ENCODE peak calls at places on chromosomes 6 and 20, in seven cellular contexts. K, X, U, I, O, Z and Q are unnamed samples.

GRCh38 chr6:89242574-89243330 is 25.6 kb upstream of the GABRR1 start:
- DNase-seq in K (peak), X (peak), U (no peak), I (peak), O (no peak), Z (no peak), Q (peak)

GRCh38 chr6:50905297-50905696 is 86.6 kb downstream of the TFAP2B start:
- DNase-seq in K (no peak), X (no peak), U (no peak), I (no peak), O (no peak), Z (no peak), Q (no peak)

GRCh38 chr6:44338228-44339122 is 4.0 kb upstream of the SPATS1 start:
- DNase-seq in K (peak), X (peak), U (peak), I (peak), O (peak), Z (no peak), Q (no peak)

GRCh38 chr6:28758046-28758817 is 165.6 kb downstream of the TRIM27 start:
- DNase-seq in K (peak), X (peak), U (no peak), I (peak), O (no peak), Z (no peak), Q (peak)

GRCh38 chr6:11536795-11537194 is 754 bp upstream of the TMEM170B start:
- DNase-seq in K (no peak), X (peak), U (no peak), I (no peak), O (no peak), Z (no peak), Q (no peak)

GRCh38 chr6:123016431-123017110 is 20.5 kb downstream of the CLVS2 start:
- DNase-seq in K (no peak), X (no peak), U (no peak), I (no peak), O (no peak), Z (no peak), Q (no peak)

GRCh38 chr6:97815413-97815812 is 532.4 kb upstream of the MMS22L start:
- DNase-seq in K (no peak), X (no peak), U (no peak), I (no peak), O (no peak), Z (no peak), Q (no peak)

GRCh38 chr6:83998021-83998584 is 35.5 kb upstream of the MRAP2 start:
- DNase-seq in K (no peak), X (no peak), U (no peak), I (no peak), O (no peak), Z (no peak), Q (no peak)

GRCh38 chr6:36616888-36617521 is 22.8 kb downstream of the SRSF3 start:
- DNase-seq in K (no peak), X (no peak), U (peak), I (no peak), O (peak), Z (peak), Q (no peak)

GRCh38 chr20:35091808-35092523 is 641 bp downstream of the TRPC4AP start:
- DNase-seq in K (no peak), X (peak), U (no peak), I (peak), O (no peak), Z (no peak), Q (no peak)

GRCh38 chr6:100430962-100431361 is 33.8 kb downstream of the SIM1 start:
- DNase-seq in K (no peak), X (no peak), U (no peak), I (no peak), O (no peak), Z (no peak), Q (no peak)

GRCh38 chr6:76752841-76753240 is 680.4 kb upstream of the IMPG1 start:
- DNase-seq in K (no peak), X (no peak), U (no peak), I (no peak), O (no peak), Z (no peak), Q (no peak)

GRCh38 chr6:34445313-34445860 is 19.5 kb upstream of the RPS10 start:
- DNase-seq in K (no peak), X (no peak), U (no peak), I (no peak), O (no peak), Z (no peak), Q (no peak)

GRCh38 chr6:83884523-83884922 is 25.0 kb downstream of the CYB5R4 start:
- DNase-seq in K (no peak), X (peak), U (no peak), I (peak), O (no peak), Z (no peak), Q (no peak)

GRCh38 chr20:33656010-33656782 is 5.9 kb upstream of the C20orf144 start:
- DNase-seq in K (no peak), X (no peak), U (no peak), I (no peak), O (no peak), Z (peak), Q (no peak)

GRCh38 chr6:126546771-126547170 is 206.9 kb downstream of the CENPW start:
- DNase-seq in K (no peak), X (no peak), U (no peak), I (no peak), O (no peak), Z (no peak), Q (no peak)

GRCh38 chr20:46631212-46631869 is 19.9 kb downstream of the SLC13A3 start:
- DNase-seq in K (no peak), X (peak), U (peak), I (peak), O (peak), Z (no peak), Q (no peak)

GRCh38 chr6:166657531-166657930 is 30.5 kb upstream of the RPS6KA2 start:
- DNase-seq in K (no peak), X (no peak), U (no peak), I (no peak), O (no peak), Z (no peak), Q (no peak)

GRCh38 chr6:122657601-122658000 is 47.4 kb downstream of the PKIB start:
- DNase-seq in K (no peak), X (no peak), U (no peak), I (no peak), O (no peak), Z (no peak), Q (no peak)

GRCh38 chr6:77015350-77015749 is 447.9 kb downstream of the HTR1B start:
- DNase-seq in K (no peak), X (no peak), U (no peak), I (no peak), O (no peak), Z (no peak), Q (no peak)

GRCh38 chr6:86943819-86944407 is 6.6 kb downstream of the HTR1E start:
- DNase-seq in K (no peak), X (no peak), U (no peak), I (no peak), O (peak), Z (no peak), Q (no peak)

GRCh38 chr6:138289739-138290138 is 71.4 kb upstream of the PBOV1 start:
- DNase-seq in K (no peak), X (peak), U (no peak), I (peak), O (peak), Z (no peak), Q (no peak)

GRCh38 chr6:40395066-40395697 is 192.0 kb downstream of the LRFN2 start:
- DNase-seq in K (no peak), X (no peak), U (no peak), I (no peak), O (peak), Z (no peak), Q (peak)

GRCh38 chr6:106377061-106377540 is 16.6 kb downstream of the CRYBG1 start:
- DNase-seq in K (no peak), X (no peak), U (no peak), I (no peak), O (no peak), Z (no peak), Q (no peak)

GRCh38 chr20:16518068-16518783 is 55.0 kb downstream of the KIF16B start:
- DNase-seq in K (no peak), X (peak), U (no peak), I (peak), O (peak), Z (no peak), Q (no peak)

GRCh38 chr20:62453186-62453808 is 22.5 kb downstream of the GATA5 start:
- DNase-seq in K (no peak), X (no peak), U (no peak), I (no peak), O (no peak), Z (no peak), Q (no peak)

GRCh38 chr6:25601797-25602679 is 50.0 kb upstream of the SCGN start:
- DNase-seq in K (no peak), X (peak), U (no peak), I (peak), O (no peak), Z (no peak), Q (no peak)

GRCh38 chr6:156686429-156686939 is 90.7 kb upstream of the ARID1B start:
- DNase-seq in K (no peak), X (no peak), U (peak), I (peak), O (peak), Z (peak), Q (no peak)

GRCh38 chr6:34476941-34477340 is 11.1 kb downstream of the PACSIN1 start:
- DNase-seq in K (no peak), X (no peak), U (no peak), I (no peak), O (no peak), Z (no peak), Q (no peak)

GRCh38 chr6:43455034-43455747 is at the start of gene DLK2:
- DNase-seq in K (no peak), X (peak), U (no peak), I (no peak), O (no peak), Z (no peak), Q (no peak)

GRCh38 chr6:136014454-136015421 is 163.2 kb downstream of the PDE7B start:
- DNase-seq in K (no peak), X (no peak), U (no peak), I (no peak), O (no peak), Z (no peak), Q (no peak)

DNA sequence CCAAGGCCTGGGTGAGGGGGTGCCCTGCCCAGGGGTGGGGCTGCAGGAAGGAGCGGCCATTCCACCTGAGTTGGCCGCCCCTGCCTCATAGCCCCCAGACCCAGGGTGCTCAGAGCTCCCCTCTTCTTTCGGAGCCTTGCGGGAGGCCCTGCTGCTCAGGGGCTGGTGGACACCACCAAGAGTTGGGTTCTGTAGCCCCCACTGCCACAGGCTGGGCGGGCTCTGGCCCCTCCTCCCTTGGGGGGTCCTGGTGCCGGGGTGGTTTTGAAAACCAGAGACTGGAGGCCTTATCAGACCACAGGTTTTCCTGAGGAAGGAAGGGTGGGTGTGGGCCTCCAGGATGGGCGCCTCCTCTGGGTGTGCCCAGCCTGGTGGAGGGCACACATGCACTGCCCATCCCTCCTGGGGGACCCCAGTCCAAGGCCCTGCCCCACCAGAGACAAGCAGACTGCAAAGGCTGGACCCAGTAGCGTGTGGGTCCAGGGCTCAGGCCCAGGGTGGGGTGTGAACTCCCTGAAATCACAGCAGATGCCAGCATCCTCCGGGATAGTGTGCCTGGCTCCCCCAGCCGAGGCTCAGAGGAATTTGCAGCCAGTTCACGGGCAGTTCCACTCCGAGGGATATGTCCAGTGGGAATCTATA is 13.4 kb upstream of the ZBTB46 start:
- DNase-seq in K (no peak), X (no peak), U (no peak), I (no peak), O (no peak), Z (no peak), Q (no peak)
- TF ChIP-seq EP300 in K (no peak), X (no peak), U (no peak), I (no peak), O (no peak), Z (no peak), Q (no peak)

DNA sequence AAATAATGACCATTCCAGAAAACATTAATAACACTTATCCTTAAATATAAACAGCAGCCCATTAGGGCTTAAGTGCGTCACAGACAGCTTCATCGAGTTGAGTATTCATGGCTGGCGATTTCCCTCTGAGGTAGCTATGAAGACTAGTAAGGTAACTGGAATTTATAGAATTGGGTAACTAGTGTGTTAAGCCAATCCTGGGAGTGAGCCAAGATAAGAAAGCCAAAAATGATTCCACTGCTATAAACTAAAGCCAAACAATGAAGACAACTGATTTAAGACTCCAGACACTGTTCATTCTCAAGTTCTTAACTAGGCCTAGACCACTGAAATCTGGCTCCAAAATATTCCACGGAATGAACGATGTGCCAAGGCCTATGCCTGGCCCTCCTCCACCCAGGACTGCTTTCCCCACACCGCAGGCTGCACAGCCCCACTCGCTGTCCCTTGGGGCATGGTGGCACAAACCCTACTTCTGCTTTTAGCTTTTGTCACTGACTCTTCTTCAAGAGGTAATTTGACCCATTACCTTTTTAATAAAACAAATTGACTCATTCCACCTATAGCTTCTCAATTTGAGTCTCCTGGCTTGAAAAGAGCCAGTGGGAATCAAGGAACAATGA is 66.0 kb downstream of the BLOC1S5 start:
- DNase-seq in K (no peak), X (no peak), U (no peak), I (no peak), O (no peak), Z (no peak), Q (no peak)
- TF ChIP-seq POLR2AphosphoS5 in K (no peak), X (no peak), U (no peak), I (no peak), O (no peak), Z (peak), Q (no peak)

DNA sequence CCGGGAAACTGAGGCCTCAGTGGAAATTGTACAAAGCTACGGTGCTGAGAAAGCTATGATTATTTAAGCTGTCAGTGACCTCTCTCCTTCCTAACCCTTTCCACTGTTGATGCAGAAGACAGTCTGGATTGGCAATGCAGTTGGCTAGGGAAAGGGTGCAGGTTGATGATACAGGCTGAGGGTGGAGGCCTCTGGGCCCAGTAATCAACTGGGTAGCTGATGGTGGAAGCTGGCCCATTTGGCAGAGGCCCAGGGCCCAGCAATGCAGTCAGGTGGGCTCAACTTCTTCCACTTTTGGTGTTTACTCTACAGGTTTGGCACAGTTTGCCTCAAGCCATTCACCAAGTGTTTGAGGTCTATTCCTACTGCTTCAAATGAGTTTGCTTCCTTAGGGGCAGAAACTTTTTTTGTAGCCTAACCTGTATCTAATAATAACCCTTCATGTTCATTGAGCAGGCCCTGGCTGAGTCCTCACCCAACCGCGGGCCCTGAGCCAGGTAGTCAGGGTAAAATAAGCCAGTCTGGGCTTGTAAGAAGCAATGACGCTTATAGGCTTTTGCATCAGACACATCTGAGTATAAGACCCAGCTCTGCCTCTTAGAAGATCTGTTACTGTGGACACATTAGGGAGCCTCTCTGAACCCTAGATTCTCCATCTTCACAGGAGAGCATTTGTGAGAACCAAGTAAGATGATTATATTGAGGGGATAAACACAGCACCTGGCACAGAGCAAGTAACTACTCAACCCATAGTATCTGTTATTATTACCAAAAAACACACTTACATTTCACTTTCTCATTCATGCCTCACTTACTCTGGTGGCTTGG is 12.0 kb downstream of the BCL2L1 start:
- DNase-seq in K (no peak), X (no peak), U (peak), I (no peak), O (peak), Z (peak), Q (no peak)
- TF ChIP-seq POLR2A in K (no peak), X (peak), U (no peak), I (no peak), O (no peak), Z (no peak), Q (no peak)

DNA sequence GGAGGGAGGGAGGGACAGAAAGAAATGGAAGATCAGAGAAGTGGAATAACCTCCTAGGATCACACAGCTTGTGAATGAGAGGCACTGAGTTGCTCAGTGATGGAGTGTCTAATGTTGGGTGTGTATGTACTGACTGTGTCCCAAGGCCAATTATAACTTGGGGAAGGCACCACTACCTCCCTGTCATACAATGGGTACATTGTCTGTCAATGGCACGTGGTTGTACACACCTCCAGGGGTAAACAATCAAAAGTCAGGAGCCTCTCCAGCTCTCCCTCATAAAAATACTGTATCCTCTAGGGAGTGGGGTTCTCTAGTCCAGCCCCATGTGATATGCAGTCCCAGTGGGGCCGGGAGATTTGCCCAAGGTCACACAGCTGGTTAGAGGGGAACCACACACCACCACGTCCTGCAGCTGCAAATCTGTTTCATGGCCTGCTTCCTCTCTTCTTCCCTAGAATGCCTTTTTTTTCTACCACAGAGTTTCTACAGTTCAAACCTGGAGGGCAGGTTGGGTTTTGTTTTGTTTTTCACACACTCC is 112.5 kb downstream of the SNX5 start:
- DNase-seq in K (no peak), X (no peak), U (no peak), I (peak), O (peak), Z (no peak), Q (no peak)
- TF ChIP-seq EP300 in K (no peak), X (no peak), U (no peak), I (peak), O (no peak), Z (no peak), Q (no peak)

GRCh38 chr20:37517371-37517748 is 3.7 kb upstream of the NNAT start:
- DNase-seq in K (no peak), X (no peak), U (peak), I (no peak), O (no peak), Z (no peak), Q (no peak)
- TF ChIP-seq POLR2AphosphoS5 in K (no peak), X (no peak), U (no peak), I (no peak), O (no peak), Z (no peak), Q (no peak)

GRCh38 chr20:31723282-31724078 is 812 bp upstream of the BCL2L1 start:
- DNase-seq in K (peak), X (peak), U (peak), I (peak), O (peak), Z (peak), Q (peak)
- TF ChIP-seq POLR2A in K (peak), X (no peak), U (no peak), I (peak), O (peak), Z (peak), Q (peak)

DNA sequence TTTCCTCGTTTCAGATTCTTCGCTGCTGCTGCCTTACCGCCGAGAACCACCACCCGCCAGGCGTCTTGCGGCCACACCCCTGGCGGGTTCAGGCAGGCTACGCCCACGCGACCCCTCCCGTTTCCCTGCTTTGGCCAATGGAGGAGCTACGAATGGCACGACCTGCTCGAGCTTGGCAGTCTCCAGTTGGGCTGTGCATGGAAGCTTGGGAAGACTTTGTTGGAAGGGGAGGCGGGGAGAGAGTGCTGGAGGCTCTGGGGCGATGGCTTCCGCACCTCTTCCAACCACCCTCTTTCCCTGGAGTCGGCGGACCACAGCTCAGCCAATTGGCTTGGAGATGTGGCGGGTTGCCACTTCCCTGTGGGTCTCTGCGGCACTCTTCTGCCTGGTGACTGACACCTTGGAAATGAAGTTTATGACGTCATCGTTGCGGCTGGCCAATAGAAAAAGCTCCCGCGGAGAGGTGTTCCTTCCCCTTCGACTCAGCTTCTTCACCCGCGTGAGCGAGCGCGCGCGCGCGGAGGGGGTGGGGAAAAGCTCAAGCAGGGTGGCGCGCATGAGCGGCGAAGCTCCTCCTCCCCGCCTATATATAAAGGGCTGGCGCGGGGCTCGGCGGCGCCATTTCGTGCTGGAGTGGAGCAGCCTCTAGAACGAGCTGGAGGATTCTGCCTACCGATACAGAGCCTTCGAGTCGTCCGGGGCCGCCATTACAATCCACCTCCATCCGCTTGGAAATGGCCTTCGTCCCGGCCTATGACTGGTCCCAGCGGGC is 3.4 kb downstream of the BRD2 start:
- DNase-seq in K (peak), X (peak), U (peak), I (peak), O (peak), Z (peak), Q (peak)
- TF ChIP-seq EP300 in K (no peak), X (peak), U (no peak), I (no peak), O (no peak), Z (peak), Q (no peak)